ENCODE peak calls at places on chromosomes 4 and X, in five cellular contexts. One of them, this sample, is unnamed.

GRCh38 chrX:121307441-121307840 is 260.0 kb downstream of the GLUD2 start:
- DNase-seq in caudate nucleus: no peak
- DNase-seq in adrenal gland: no peak
- DNase-seq in pancreas: no peak
- DNase-seq in tibial artery: no peak
- DNase-seq in this sample: no peak

GRCh38 chr4:111806331-111806730 is 338.9 kb upstream of the FAM241A start:
- DNase-seq in tibial artery: no peak
- DNase-seq in caudate nucleus: no peak
- DNase-seq in adrenal gland: no peak
- DNase-seq in pancreas: no peak
- DNase-seq in this sample: no peak

GRCh38 chrX:44975666-44976263 is 102.8 kb downstream of the KDM6A start:
- DNase-seq in caudate nucleus: no peak
- DNase-seq in tibial artery: no peak
- DNase-seq in adrenal gland: no peak
- DNase-seq in pancreas: no peak
- DNase-seq in this sample: no peak

GRCh38 chrX:22296871-22297270 is 24.2 kb downstream of the CBLL2 start:
- DNase-seq in adrenal gland: no peak
- DNase-seq in pancreas: no peak
- DNase-seq in caudate nucleus: no peak
- DNase-seq in tibial artery: no peak
- DNase-seq in this sample: no peak

GRCh38 chr4:7418131-7418943 is 16.4 kb downstream of the PSAPL1 start:
- DNase-seq in tibial artery: no peak
- DNase-seq in pancreas: no peak
- DNase-seq in caudate nucleus: no peak
- DNase-seq in adrenal gland: peak
- DNase-seq in this sample: no peak

GRCh38 chr4:76637704-76638361 is 202.8 kb downstream of the SHROOM3 start:
- DNase-seq in tibial artery: no peak
- DNase-seq in caudate nucleus: no peak
- DNase-seq in adrenal gland: peak
- DNase-seq in pancreas: no peak
- DNase-seq in this sample: no peak

GRCh38 chr4:75995727-75996126 is 5.0 kb upstream of the SDAD1 start:
- DNase-seq in tibial artery: no peak
- DNase-seq in adrenal gland: no peak
- DNase-seq in caudate nucleus: no peak
- DNase-seq in pancreas: no peak
- DNase-seq in this sample: no peak

GRCh38 chrX:51336584-51336983 is 4.0 kb downstream of the NUDT10 start:
- DNase-seq in tibial artery: no peak
- DNase-seq in caudate nucleus: no peak
- DNase-seq in adrenal gland: peak
- DNase-seq in pancreas: no peak
- DNase-seq in this sample: no peak

GRCh38 chr4:88109123-88109864 is 49.1 kb downstream of the ABCG2 start:
- DNase-seq in adrenal gland: no peak
- DNase-seq in caudate nucleus: no peak
- DNase-seq in pancreas: no peak
- DNase-seq in tibial artery: no peak
- DNase-seq in this sample: no peak

GRCh38 chr4:37601527-37601926 is 84.6 kb downstream of the RELL1 start:
- DNase-seq in caudate nucleus: no peak
- DNase-seq in pancreas: no peak
- DNase-seq in tibial artery: no peak
- DNase-seq in adrenal gland: peak
- DNase-seq in this sample: no peak

GRCh38 chrX:125420809-125421208 is 101.1 kb downstream of the TEX13C start:
- DNase-seq in tibial artery: no peak
- DNase-seq in adrenal gland: no peak
- DNase-seq in pancreas: no peak
- DNase-seq in caudate nucleus: no peak
- DNase-seq in this sample: no peak

GRCh38 chr4:23504094-23504493 is 385.8 kb downstream of the PPARGC1A start:
- DNase-seq in tibial artery: no peak
- DNase-seq in pancreas: no peak
- DNase-seq in adrenal gland: no peak
- DNase-seq in caudate nucleus: no peak
- DNase-seq in this sample: no peak

GRCh38 chr4:19739101-19739651 is 512.5 kb upstream of the SLIT2 start:
- DNase-seq in pancreas: no peak
- DNase-seq in adrenal gland: peak
- DNase-seq in caudate nucleus: no peak
- DNase-seq in tibial artery: no peak
- DNase-seq in this sample: no peak

GRCh38 chrX:113580486-113580885 is 739.9 kb upstream of the AMOT start:
- DNase-seq in tibial artery: no peak
- DNase-seq in pancreas: no peak
- DNase-seq in adrenal gland: no peak
- DNase-seq in caudate nucleus: no peak
- DNase-seq in this sample: no peak

GRCh38 chr4:139558235-139559094 is 2.4 kb upstream of the SETD7 start:
- DNase-seq in adrenal gland: no peak
- DNase-seq in tibial artery: no peak
- DNase-seq in caudate nucleus: no peak
- DNase-seq in pancreas: peak
- DNase-seq in this sample: no peak

GRCh38 chr4:118033148-118034060 is 882 bp upstream of the NDST3 start:
- DNase-seq in caudate nucleus: peak
- DNase-seq in tibial artery: no peak
- DNase-seq in adrenal gland: no peak
- DNase-seq in pancreas: peak
- DNase-seq in this sample: peak

GRCh38 chrX:132119283-132119682 is 8.5 kb downstream of the FRMD7 start:
- DNase-seq in tibial artery: no peak
- DNase-seq in pancreas: no peak
- DNase-seq in caudate nucleus: no peak
- DNase-seq in adrenal gland: no peak
- DNase-seq in this sample: no peak

GRCh38 chr4:183602444-183603102 is 56.4 kb downstream of the RWDD4 start:
- DNase-seq in caudate nucleus: no peak
- DNase-seq in tibial artery: no peak
- DNase-seq in pancreas: no peak
- DNase-seq in adrenal gland: no peak
- DNase-seq in this sample: no peak

GRCh38 chr4:86043755-86044592 is 315.9 kb downstream of the MAPK10 start:
- DNase-seq in pancreas: no peak
- DNase-seq in adrenal gland: peak
- DNase-seq in tibial artery: no peak
- DNase-seq in caudate nucleus: no peak
- DNase-seq in this sample: no peak

GRCh38 chr4:69965628-69966027 is at the start of gene CSN2:
- DNase-seq in caudate nucleus: no peak
- DNase-seq in tibial artery: no peak
- DNase-seq in pancreas: no peak
- DNase-seq in adrenal gland: no peak
- DNase-seq in this sample: no peak

GRCh38 chr4:115332078-115332477 is 218.7 kb upstream of the NDST4 start:
- DNase-seq in tibial artery: no peak
- DNase-seq in adrenal gland: no peak
- DNase-seq in pancreas: no peak
- DNase-seq in caudate nucleus: no peak
- DNase-seq in this sample: no peak

GRCh38 chrX:47751670-47752069 is 85.0 kb upstream of the ZNF81 start:
- DNase-seq in caudate nucleus: no peak
- DNase-seq in pancreas: peak
- DNase-seq in adrenal gland: peak
- DNase-seq in tibial artery: no peak
- DNase-seq in this sample: no peak

GRCh38 chr4:113976937-113977855 is 2.3 kb downstream of the ARSJ start:
- DNase-seq in tibial artery: no peak
- DNase-seq in caudate nucleus: no peak
- DNase-seq in pancreas: no peak
- DNase-seq in adrenal gland: no peak
- DNase-seq in this sample: no peak

GRCh38 chrX:111519215-111519614 is 7.8 kb downstream of the SERTM2 start:
- DNase-seq in adrenal gland: no peak
- DNase-seq in tibial artery: no peak
- DNase-seq in caudate nucleus: no peak
- DNase-seq in pancreas: no peak
- DNase-seq in this sample: no peak

GRCh38 chrX:72276478-72276953 is 532 bp downstream of the RPS4X start:
- DNase-seq in tibial artery: no peak
- DNase-seq in caudate nucleus: no peak
- DNase-seq in adrenal gland: no peak
- DNase-seq in pancreas: no peak
- DNase-seq in this sample: no peak

GRCh38 chr4:146450524-146450923 is 71.2 kb downstream of the SLC10A7 start:
- DNase-seq in caudate nucleus: no peak
- DNase-seq in adrenal gland: no peak
- DNase-seq in tibial artery: no peak
- DNase-seq in pancreas: no peak
- DNase-seq in this sample: no peak

GRCh38 chr4:169228076-169228475 is 42.7 kb downstream of the SH3RF1 start:
- DNase-seq in pancreas: no peak
- DNase-seq in tibial artery: no peak
- DNase-seq in caudate nucleus: no peak
- DNase-seq in adrenal gland: no peak
- DNase-seq in this sample: no peak

GRCh38 chr4:169226565-169226964 is 44.2 kb downstream of the SH3RF1 start:
- DNase-seq in caudate nucleus: no peak
- DNase-seq in pancreas: no peak
- DNase-seq in tibial artery: no peak
- DNase-seq in adrenal gland: no peak
- DNase-seq in this sample: no peak

GRCh38 chr4:169234137-169234855 is 36.5 kb downstream of the SH3RF1 start:
- DNase-seq in caudate nucleus: no peak
- DNase-seq in adrenal gland: no peak
- DNase-seq in pancreas: no peak
- DNase-seq in tibial artery: no peak
- DNase-seq in this sample: no peak

GRCh38 chr4:169229571-169230028 is 41.2 kb downstream of the SH3RF1 start:
- DNase-seq in adrenal gland: no peak
- DNase-seq in caudate nucleus: no peak
- DNase-seq in tibial artery: no peak
- DNase-seq in pancreas: no peak
- DNase-seq in this sample: peak

GRCh38 chr4:169231647-169232262 is 39.0 kb downstream of the SH3RF1 start:
- DNase-seq in tibial artery: no peak
- DNase-seq in caudate nucleus: no peak
- DNase-seq in adrenal gland: no peak
- DNase-seq in pancreas: no peak
- DNase-seq in this sample: no peak
- H3K27ac ChIP-seq in tibial artery: no peak
- H3K27ac ChIP-seq in caudate nucleus: no peak
- H3K27ac ChIP-seq in adrenal gland: no peak
- H3K27ac ChIP-seq in pancreas: no peak
- H3K27ac ChIP-seq in this sample: no peak

GRCh38 chr4:119070301-119070700 is 65.3 kb upstream of the MYOZ2 start:
- DNase-seq in caudate nucleus: no peak
- DNase-seq in pancreas: no peak
- DNase-seq in adrenal gland: no peak
- DNase-seq in tibial artery: no peak
- DNase-seq in this sample: no peak

DNA sequence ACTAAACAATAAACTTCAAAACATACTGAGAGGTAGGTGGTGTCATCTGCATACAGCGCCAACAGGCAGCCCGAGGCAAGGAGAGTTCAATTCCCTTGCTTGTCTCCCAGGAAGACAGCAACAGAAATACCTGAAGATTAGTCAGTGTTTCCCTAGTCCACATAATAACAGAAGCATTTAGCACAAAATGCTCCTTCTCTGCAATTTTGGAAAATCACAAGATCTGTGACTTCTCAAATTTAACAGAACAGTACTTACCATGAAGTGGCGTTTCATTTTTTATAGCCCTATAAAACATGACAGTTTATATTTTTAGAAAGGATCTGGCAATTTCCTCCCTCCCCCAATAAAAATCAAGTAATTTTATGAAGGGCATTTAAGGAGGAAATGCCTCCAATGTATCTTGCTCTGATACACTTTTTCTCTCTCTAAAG is 67.1 kb upstream of the MYOZ2 start:
- DNase-seq in caudate nucleus: no peak
- DNase-seq in tibial artery: no peak
- DNase-seq in adrenal gland: no peak
- DNase-seq in pancreas: no peak
- DNase-seq in this sample: no peak
- H3K27ac ChIP-seq in caudate nucleus: no peak
- H3K27ac ChIP-seq in tibial artery: peak
- H3K27ac ChIP-seq in adrenal gland: no peak
- H3K27ac ChIP-seq in pancreas: no peak
- H3K27ac ChIP-seq in this sample: no peak

DNA sequence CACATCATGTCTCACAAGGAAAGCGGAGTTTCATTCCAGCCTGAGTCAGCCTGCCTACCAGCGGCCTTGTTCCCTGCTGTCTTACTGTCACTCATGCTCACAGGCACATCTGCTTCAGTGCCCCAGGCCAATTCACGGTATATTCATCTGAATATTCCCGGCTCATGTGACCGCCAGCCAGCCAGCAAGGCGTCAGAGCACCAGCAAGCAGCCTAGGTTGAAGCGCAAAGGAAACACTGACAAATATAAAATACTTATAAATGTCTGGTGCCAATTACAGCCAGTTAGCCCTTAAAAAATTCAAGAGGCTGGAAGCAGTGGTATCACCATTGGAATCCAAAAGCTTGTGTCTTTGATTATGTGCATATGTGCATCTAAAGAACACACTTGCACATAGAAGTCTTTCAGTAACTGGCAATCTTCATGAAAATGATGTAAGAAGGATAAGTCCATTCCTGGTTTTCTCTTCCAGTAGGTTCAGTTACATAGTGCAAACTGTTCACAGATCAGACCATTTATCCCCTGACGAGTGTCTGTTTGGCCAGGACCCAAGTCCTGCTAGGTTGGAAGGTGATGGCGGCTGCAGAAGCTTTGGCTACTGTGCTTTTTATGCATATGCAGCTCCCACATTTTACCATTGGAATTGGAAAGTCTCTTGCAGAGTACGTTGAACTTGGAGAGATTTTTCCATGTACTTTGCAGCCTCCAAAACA is 61.3 kb downstream of the LUZP4 start:
- DNase-seq in pancreas: no peak
- DNase-seq in caudate nucleus: no peak
- DNase-seq in tibial artery: no peak
- DNase-seq in adrenal gland: no peak
- DNase-seq in this sample: no peak
- H3K27ac ChIP-seq in pancreas: no peak
- H3K27ac ChIP-seq in caudate nucleus: no peak
- H3K27ac ChIP-seq in tibial artery: peak
- H3K27ac ChIP-seq in adrenal gland: no peak
- H3K27ac ChIP-seq in this sample: no peak

GRCh38 chr4:169899295-169899694 is 126.9 kb downstream of the MFAP3L start:
- DNase-seq in pancreas: no peak
- DNase-seq in caudate nucleus: no peak
- DNase-seq in adrenal gland: no peak
- DNase-seq in tibial artery: no peak
- DNase-seq in this sample: no peak
- H3K27ac ChIP-seq in pancreas: no peak
- H3K27ac ChIP-seq in caudate nucleus: peak
- H3K27ac ChIP-seq in adrenal gland: no peak
- H3K27ac ChIP-seq in tibial artery: no peak
- H3K27ac ChIP-seq in this sample: no peak

This sample was measured in lung.